ENCODE peak calls at places on chromosomes 1 and 21, in four cellular contexts. G is endothelial cell of umbilical vein, I is Peyer's patch, K is fibroblast of pulmonary artery. H is an unnamed sample.

GRCh38 chr1:199273837-199274379 is 635.1 kb downstream of the PTPRC start:
- DNase-seq in G (peak; percentile 40), I (no peak), K (peak; percentile 32), H (peak; percentile 40)

GRCh38 chr1:24424990-24425389 is 9.4 kb downstream of the NIPAL3 start:
- DNase-seq in K (no peak), G (no peak), I (no peak), H (no peak)

GRCh38 chr1:16088996-16089395 is 15.5 kb upstream of the FAM131C start:
- DNase-seq in I (no peak), K (peak; percentile 80), G (peak; percentile 44), H (no peak)

GRCh38 chr1:1431845-1432565 is 3.5 kb upstream of the VWA1 start:
- DNase-seq in I (no peak), K (peak; percentile 43), G (no peak), H (no peak)

GRCh38 chr1:228334226-228334935 is 72.3 kb downstream of the TRIM11 start:
- DNase-seq in I (no peak), K (no peak), G (no peak), H (no peak)

GRCh38 chr1:111666828-111667227 is 47.2 kb downstream of the RAP1A start:
- DNase-seq in I (no peak), K (no peak), G (no peak), H (no peak)

GRCh38 chr1:20590313-20590777 is 1.4 kb downstream of the CDA start:
- DNase-seq in G (no peak), K (no peak), I (peak; percentile 78), H (peak; percentile 35)

GRCh38 chr1:116284819-116285390 is 88.1 kb upstream of the ATP1A1 start:
- DNase-seq in G (no peak), K (no peak), I (no peak), H (no peak)

GRCh38 chr1:205456868-205457724 is 1.3 kb upstream of the BLACAT1 start:
- DNase-seq in K (no peak), G (no peak), I (no peak), H (no peak)

GRCh38 chr1:66575739-66576138 is 41.8 kb downstream of the SGIP1 start:
- DNase-seq in K (peak; percentile 91), G (peak; percentile 11), I (no peak), H (no peak)

GRCh38 chr1:67138813-67139539 is 4.2 kb upstream of the C1orf141 start:
- DNase-seq in G (no peak), K (no peak), I (peak; percentile 54), H (no peak)

GRCh38 chr1:6180215-6180577 is at the start of gene CHD5:
- DNase-seq in K (no peak), G (no peak), I (no peak), H (no peak)
- H3K4me3 ChIP-seq in K (no peak within 1 kb of the TSS), G (no peak within 1 kb of the TSS), I (peak within 1 kb of the TSS; percentile 32), H (no peak within 1 kb of the TSS)

GRCh38 chr1:64197076-64197475 is 6.3 kb upstream of the UBE2U start:
- DNase-seq in K (no peak), I (no peak), G (no peak), H (no peak)
- TF ChIP-seq CTCF in K (no peak), I (no peak), G (no peak), H (no peak)

GRCh38 chr1:12615166-12615915 is 2.7 kb downstream of the DHRS3 start:
- DNase-seq in G (peak; percentile 53), I (no peak), K (no peak), H (no peak)
- H3K4me3 ChIP-seq in G (peak overlapping the region; percentile 33), I (peak overlapping the region; percentile 53), K (peak overlapping the region; percentile 71), H (peak overlapping the region; percentile 86)

GRCh38 chr21:46636181-46636512 is 673 bp downstream of the PRMT2 start:
- DNase-seq in G (no peak), K (no peak), I (no peak), H (no peak)

GRCh38 chr21:46633561-46633960 is 1.9 kb upstream of the PRMT2 start:
- DNase-seq in G (no peak), K (no peak), I (no peak), H (no peak)

GRCh38 chr21:46634427-46634826 is 1.0 kb upstream of the PRMT2 start:
- DNase-seq in G (no peak), K (no peak), I (no peak), H (no peak)

GRCh38 chr21:46635324-46636180 is at the start of gene PRMT2:
- DNase-seq in G (peak; percentile 98), K (peak; percentile 98), I (peak; percentile 98), H (peak; percentile 52)

DNA sequence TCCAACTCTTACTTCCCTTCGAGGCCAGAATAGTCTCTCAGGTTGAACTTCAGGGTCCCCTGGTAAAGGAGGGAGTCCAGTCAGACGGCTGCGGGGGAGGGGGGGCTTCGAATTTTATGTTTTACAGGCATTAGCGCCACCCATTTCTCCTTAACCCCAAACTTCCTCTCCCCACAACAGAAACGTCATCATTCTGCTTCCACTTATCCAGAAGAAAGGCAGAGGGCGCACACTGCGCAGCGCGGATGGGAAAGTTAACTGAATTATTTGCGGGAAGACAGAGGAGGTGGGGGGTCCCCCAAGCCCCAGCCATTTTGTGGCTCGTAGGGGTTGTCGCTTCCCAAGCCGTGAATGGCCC is 529 bp upstream of the PRMT2 start:
- DNase-seq in K (peak; percentile 88), G (peak; percentile 89), I (no peak), H (no peak)
- TF ChIP-seq CTCF in K (peak; percentile 26), G (peak; percentile 13), I (no peak), H (peak; percentile 18)

DNA sequence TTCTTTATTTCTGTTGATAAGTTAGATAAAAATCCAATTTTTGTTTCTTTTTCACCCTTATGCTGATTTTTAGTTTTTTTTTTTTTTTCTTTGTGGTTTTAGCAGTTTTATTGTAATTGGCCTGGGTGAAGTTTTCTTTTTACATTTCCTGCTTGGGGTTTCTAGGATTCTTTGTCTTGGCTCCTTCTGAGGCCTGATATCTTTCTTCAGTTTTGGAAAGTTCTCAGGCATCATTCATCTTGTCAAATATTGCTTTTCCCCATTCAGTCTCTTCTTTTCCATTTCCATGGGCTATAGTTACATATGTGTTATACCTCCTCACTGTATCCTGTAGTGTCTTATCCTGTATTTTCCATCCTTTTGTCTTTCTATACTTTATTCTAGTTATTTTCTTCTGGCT is 28.5 kb downstream of the ST6GALNAC3 start:
- DNase-seq in K (peak; percentile 10), G (no peak), I (no peak), H (no peak)
- H3K4me3 ChIP-seq in K (no peak overlapping the region), G (no peak overlapping the region), I (no peak overlapping the region), H (no peak overlapping the region)

GRCh38 chr1:108316545-108316944 is 72.7 kb upstream of the NBPF4 start:
- DNase-seq in K (peak; percentile 21), I (no peak), G (no peak), H (no peak)
- TF ChIP-seq CTCF in K (peak; percentile 32), I (peak; percentile 27), G (peak; percentile 6), H (peak; percentile 48)

GRCh38 chr1:46465981-46466476 is 23.6 kb upstream of the DMBX1 start:
- DNase-seq in I (no peak), K (no peak), G (no peak), H (no peak)
- H3K4me3 ChIP-seq in I (peak overlapping the region; percentile 57), K (no peak overlapping the region), G (no peak overlapping the region), H (no peak overlapping the region)

DNA sequence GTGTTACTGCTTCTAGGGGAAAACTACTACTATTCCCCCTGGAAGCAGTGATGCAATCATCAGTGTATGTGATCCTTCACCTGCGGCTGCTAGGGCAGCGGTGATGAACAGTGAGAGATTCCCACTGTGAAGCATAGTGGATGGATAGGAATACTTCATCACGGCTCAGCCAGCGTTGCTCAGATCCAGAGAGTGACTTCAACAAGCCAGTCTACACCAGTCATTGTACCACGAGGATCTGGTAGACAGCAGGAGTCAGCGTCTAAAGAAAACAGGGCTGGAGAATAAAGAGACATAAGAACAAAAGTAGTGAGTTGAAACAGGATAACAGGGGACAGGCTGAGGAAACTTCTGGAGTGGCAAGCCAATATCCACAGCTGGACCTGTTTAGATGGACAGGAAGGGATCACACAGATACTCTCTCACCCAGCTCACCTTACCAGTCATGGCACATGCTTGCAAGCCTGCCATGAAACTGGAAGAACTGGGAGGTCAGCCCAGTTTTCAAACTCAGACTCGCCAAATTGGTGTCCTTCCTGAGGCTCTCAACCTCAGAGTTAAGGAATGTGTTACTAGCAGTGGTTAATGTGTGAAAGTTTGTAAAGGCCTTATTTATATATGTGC is 42.3 kb upstream of the LRRC52 start:
- DNase-seq in K (no peak), G (no peak), I (no peak), H (no peak)
- TF ChIP-seq CTCF in K (no peak), G (no peak), I (no peak), H (no peak)

GRCh38 chr1:157133431-157133830 is 4.8 kb downstream of the ETV3 start:
- DNase-seq in K (no peak), G (no peak), I (no peak), H (no peak)
- H3K4me3 ChIP-seq in K (no peak overlapping the region), G (no peak overlapping the region), I (no peak overlapping the region), H (no peak overlapping the region)

H was measured in epithelial cell of proximal tubule.